ENCODE peak calls at places on chromosome 5, in nine cellular contexts. S, Z, A, P, E, Q, I, U and F are unnamed samples.
A peak's percentile ranks its signal among the peaks of the same experiment; 100 is the strongest.

GRCh38 chr5:132489871-132490483 is 596 bp downstream of the IRF1 start:
- DNase-seq in E (peak; percentile 57), I (no peak), A (peak; percentile 62), Z (peak; percentile 67), U (peak; percentile 53), Q (peak; percentile 46), P (no peak), S (peak; percentile 56), F (no peak)

GRCh38 chr5:1298067-1298551 is 3.2 kb upstream of the TERT start:
- DNase-seq in S (no peak), Z (no peak), P (no peak), I (no peak), U (no peak), E (peak; percentile 19), Q (no peak), A (peak; percentile 2), F (no peak)

GRCh38 chr5:76622973-76623596 is at the start of gene F2RL2:
- DNase-seq in A (no peak), Q (no peak), I (no peak), E (no peak), U (no peak), Z (no peak), S (peak; percentile 78), P (no peak), F (no peak)

GRCh38 chr5:96763012-96763411 is 44.7 kb downstream of the ERAP1 start:
- DNase-seq in A (no peak), E (no peak), P (no peak), I (no peak), Z (no peak), Q (no peak), S (no peak), U (no peak), F (no peak)

GRCh38 chr5:84379749-84380148 is 4.9 kb downstream of the EDIL3 start:
- DNase-seq in U (no peak), Z (no peak), A (no peak), Q (no peak), I (no peak), P (no peak), E (no peak), S (no peak), F (no peak)

GRCh38 chr5:172909931-172910502 is 49.2 kb upstream of the RPL26L1 start:
- DNase-seq in U (no peak), I (no peak), Z (no peak), Q (no peak), A (no peak), P (no peak), E (no peak), S (peak; percentile 95), F (no peak)

GRCh38 chr5:141491323-141492167 is 2.7 kb downstream of the PCDHGC5 start:
- DNase-seq in Q (no peak), U (no peak), Z (no peak), P (no peak), A (no peak), I (no peak), S (no peak), E (no peak), F (no peak)

GRCh38 chr5:1378866-1379659 is 34.2 kb upstream of the CLPTM1L start:
- DNase-seq in P (no peak), S (no peak), I (no peak), Z (no peak), E (no peak), Q (no peak), A (no peak), U (no peak), F (no peak)

GRCh38 chr5:10456583-10457562 is 15.2 kb downstream of the ROPN1L start:
- DNase-seq in Q (no peak), S (peak; percentile 88), E (no peak), I (no peak), U (no peak), P (no peak), Z (no peak), A (no peak), F (no peak)

GRCh38 chr5:178292826-178293205 is 60.2 kb upstream of the PHYKPL start:
- DNase-seq in P (no peak), Q (no peak), U (no peak), I (no peak), E (no peak), A (no peak), S (no peak), Z (no peak), F (no peak)

GRCh38 chr5:135012033-135012588 is 21.9 kb downstream of the PITX1 start:
- DNase-seq in S (no peak), U (no peak), Q (no peak), I (no peak), E (no peak), A (no peak), P (no peak), Z (peak; percentile 2), F (no peak)

GRCh38 chr5:137737349-137738256 is 1.7 kb upstream of the KLHL3 start:
- DNase-seq in P (no peak), A (peak; percentile 8), I (no peak), S (peak; percentile 83), E (peak; percentile 72), U (peak; percentile 5), Z (no peak), Q (no peak), F (no peak)